ENCODE peak calls at places on chromosomes 2 and 18, in six cellular contexts. T is stimulated activated CD8-positive, alpha-beta memory T cell treated with anti-CD3 and anti-CD28 coated beads, Interleukin-15, amount 100 ng/mL, for 48 hours; L is SW 1271; S is frontal cortex; K is progenitor cell of endocrine pancreas; A is non-pigmented ciliary epithelial cell. M is an unnamed sample.

GRCh38 chr2:161796192-161796591 is 172.0 kb downstream of the SLC4A10 start:
- DNase-seq in T (no peak), L (no peak), S (no peak), K (no peak), A (no peak), M (no peak)

GRCh38 chr2:174901075-174901474 is 104.1 kb downstream of the CHN1 start:
- DNase-seq in T (no peak), L (no peak), S (no peak), K (no peak), A (no peak), M (peak)

GRCh38 chr18:12278153-12278764 is 24.1 kb downstream of the CIDEA start:
- DNase-seq in T (no peak), L (no peak), S (no peak), K (no peak), A (no peak), M (peak)

GRCh38 chr18:70295633-70296188 is 6.9 kb downstream of the SOCS6 start:
- DNase-seq in T (no peak), L (no peak), S (no peak), K (no peak), A (no peak), M (no peak)

GRCh38 chr2:30262716-30263309 is 31.5 kb downstream of the LBH start:
- DNase-seq in T (no peak), L (no peak), S (no peak), K (no peak), A (no peak), M (no peak)

GRCh38 chr2:157264099-157264498 is 6.6 kb downstream of the GALNT5 start:
- DNase-seq in T (no peak), L (no peak), S (no peak), K (no peak), A (no peak), M (no peak)

GRCh38 chr2:231670892-231671616 is 37.3 kb upstream of the PTMA start:
- DNase-seq in T (no peak), L (peak), S (no peak), K (no peak), A (no peak), M (peak)

GRCh38 chr18:27778441-27778840 is 398.5 kb downstream of the CDH2 start:
- DNase-seq in T (no peak), L (peak), S (no peak), K (no peak), A (no peak), M (no peak)

GRCh38 chr2:57842531-57842930 is 204.1 kb upstream of the VRK2 start:
- DNase-seq in T (no peak), L (no peak), S (no peak), K (no peak), A (no peak), M (no peak)

GRCh38 chr2:236684534-236685256 is 115.1 kb downstream of the ACKR3 start:
- DNase-seq in T (no peak), L (no peak), S (no peak), K (no peak), A (no peak), M (no peak)